ENCODE peak calls at places on chromosomes 1 and 21, in ten cellular contexts. Q, H, O, T, F, A, Y, S, G and V are unnamed samples.

GRCh38 chr1:66476774-66477173 is 57.2 kb upstream of the SGIP1 start:
- DNase-seq in S (no peak), H (no peak), A (no peak), Y (no peak), F (no peak), O (no peak), Q (no peak), T (peak), G (no peak), V (no peak)

GRCh38 chr1:234400773-234401172 is 27.5 kb downstream of the COA6 start:
- DNase-seq in Y (no peak), S (no peak), G (no peak), O (no peak), T (peak), F (no peak), H (no peak), A (no peak), Q (no peak), V (no peak)

GRCh38 chr1:28887418-28887834 is 26.9 kb upstream of the EPB41 start:
- DNase-seq in Q (peak), F (peak), G (peak), Y (no peak), O (peak), H (no peak), T (no peak), S (peak), A (peak), V (no peak)

GRCh38 chr1:204041232-204041767 is 31.6 kb upstream of the SOX13 start:
- DNase-seq in S (no peak), F (no peak), T (peak), Y (no peak), H (no peak), O (no peak), A (peak), G (no peak), Q (no peak), V (no peak)

GRCh38 chr1:52899445-52899894 is 22.1 kb downstream of the ECHDC2 start:
- DNase-seq in T (peak), A (no peak), Q (no peak), H (no peak), Y (no peak), O (no peak), F (no peak), G (no peak), S (no peak), V (no peak)

GRCh38 chr1:244614879-244615278 is 38.0 kb upstream of the DESI2 start:
- DNase-seq in Y (no peak), Q (no peak), H (no peak), F (no peak), A (no peak), O (no peak), G (no peak), S (no peak), T (peak), V (no peak)

GRCh38 chr1:35345439-35345981 is 77.0 kb downstream of the ZMYM4 start:
- DNase-seq in S (no peak), A (no peak), Q (no peak), Y (no peak), O (no peak), H (no peak), G (no peak), T (no peak), F (no peak), V (no peak)

GRCh38 chr1:42679364-42679983 is 2.7 kb upstream of the YBX1 start:
- DNase-seq in S (no peak), T (peak), Q (no peak), G (no peak), A (no peak), Y (no peak), F (no peak), H (no peak), O (no peak), V (peak)

GRCh38 chr1:90144820-90145219 is 149.9 kb downstream of the ZNF326 start:
- DNase-seq in Q (no peak), A (no peak), O (no peak), H (no peak), T (no peak), G (no peak), Y (no peak), F (no peak), S (no peak), V (no peak)

GRCh38 chr1:153921803-153922075 is 1.0 kb downstream of the GATAD2B start:
- DNase-seq in S (no peak), A (no peak), O (peak), H (no peak), Q (no peak), F (peak), Y (no peak), T (no peak), G (peak), V (no peak)

GRCh38 chr1:145690587-145691558 is 16.3 kb downstream of the PDZK1 start:
- DNase-seq in F (peak), S (no peak), Q (no peak), O (no peak), H (no peak), A (no peak), Y (no peak), T (peak), G (no peak), V (no peak)

DNA sequence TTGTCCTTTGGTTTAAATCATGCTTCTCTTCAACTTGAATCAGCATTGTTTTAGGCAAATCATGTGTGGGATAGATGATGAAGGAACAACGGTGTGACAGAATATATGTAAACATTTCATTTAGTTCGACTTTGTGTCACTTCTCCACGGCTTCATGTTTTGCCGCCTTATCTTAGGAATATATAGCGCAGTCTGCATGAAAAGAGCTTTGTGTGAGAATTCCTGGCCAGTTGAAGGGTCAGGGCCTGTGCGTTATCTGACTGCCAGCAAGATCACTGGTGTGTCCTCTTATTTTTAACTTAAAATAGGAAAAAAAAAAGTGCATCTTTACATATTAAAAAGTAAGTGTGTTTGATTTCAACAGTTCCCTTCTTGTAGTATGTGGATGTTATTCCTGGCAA is 465.1 kb downstream of the USP25 start:
- DNase-seq in H (no peak), T (peak), A (no peak), Q (no peak), O (no peak), Y (no peak), F (no peak), S (no peak), G (no peak), V (peak)
- H3K4me3 ChIP-seq in H (peak), T (peak), A (peak), Q (no peak), O (no peak), Y (peak), F (no peak), S (no peak), G (no peak), V (peak)

GRCh38 chr1:197924516-197925123 is 7.4 kb downstream of the LHX9 start:
- DNase-seq in G (no peak), T (peak), H (no peak), O (peak), F (peak), S (peak), Q (peak), Y (no peak), A (no peak), V (no peak)
- TF ChIP-seq CTCF in G (peak), T (peak), H (peak), O (peak), F (no peak), S (peak), Q (peak), Y (peak), A (peak), V (peak)

GRCh38 chr1:155009221-155009711 is 6.7 kb downstream of the ZBTB7B start:
- DNase-seq in A (no peak), G (no peak), O (no peak), H (peak), T (no peak), Q (no peak), Y (no peak), F (no peak), S (no peak), V (no peak)

GRCh38 chr1:155009742-155010141 is 7.1 kb downstream of the ZBTB7B start:
- DNase-seq in T (no peak), H (no peak), Y (no peak), F (no peak), S (no peak), Q (no peak), G (no peak), O (no peak), A (no peak), V (no peak)

GRCh38 chr1:155006601-155007101 is 4.0 kb downstream of the ZBTB7B start:
- DNase-seq in T (no peak), A (no peak), Q (no peak), F (no peak), G (no peak), S (no peak), H (no peak), Y (no peak), O (peak), V (no peak)

GRCh38 chr1:155007253-155007828 is 4.7 kb downstream of the ZBTB7B start:
- DNase-seq in T (no peak), Y (no peak), S (no peak), Q (peak), G (peak), H (peak), F (peak), A (peak), O (no peak), V (no peak)

DNA sequence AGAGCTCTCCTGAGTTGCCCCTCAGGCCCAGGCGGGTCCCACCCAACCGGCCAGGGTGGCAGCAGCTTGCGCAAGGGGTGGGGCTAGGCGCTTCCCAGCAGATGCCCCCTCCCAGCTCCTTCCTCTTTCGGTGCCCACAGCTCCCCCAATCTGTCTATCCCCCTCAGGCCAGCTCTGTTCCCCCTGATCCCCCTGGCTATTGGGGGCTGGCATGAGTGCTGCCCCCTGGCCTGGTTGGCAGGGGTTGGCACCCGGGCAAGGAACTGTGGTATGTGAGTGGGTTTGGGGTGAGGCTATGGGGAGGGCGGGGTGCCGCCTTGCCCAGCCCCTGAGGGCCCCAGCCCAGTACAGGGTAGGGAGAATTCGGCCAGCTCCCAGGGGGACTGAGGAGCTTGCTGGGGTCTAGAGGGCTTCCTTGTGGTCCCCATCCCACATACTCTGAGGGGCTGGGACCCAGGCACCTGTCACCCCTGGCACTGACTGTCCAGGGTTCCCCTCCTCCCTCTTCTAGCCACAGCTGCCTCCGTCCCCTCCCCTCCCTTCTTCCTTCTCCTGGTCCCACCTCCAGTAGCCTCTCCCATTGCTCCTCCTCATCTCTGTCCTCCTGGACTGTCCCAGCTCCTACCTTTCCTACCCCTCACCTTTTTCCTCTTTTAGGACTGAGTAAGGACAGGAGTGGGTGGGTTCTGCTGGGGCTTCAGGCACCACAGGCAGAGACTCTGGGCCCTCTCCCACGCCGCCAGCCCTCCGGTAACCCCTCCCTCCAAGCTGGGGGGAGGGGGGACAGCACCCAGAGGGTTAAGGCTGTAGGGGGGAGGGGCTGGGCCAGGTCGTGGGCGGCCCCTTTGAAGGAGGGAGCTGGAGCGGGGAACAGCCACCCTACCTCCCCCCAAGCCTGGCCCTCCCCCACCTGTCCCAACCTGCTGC is 5.7 kb downstream of the ZBTB7B start:
- DNase-seq in F (peak), O (no peak), Y (no peak), A (no peak), T (no peak), S (peak), G (peak), Q (no peak), H (peak), V (no peak)
- H3K4me3 ChIP-seq in F (peak), O (no peak), Y (peak), A (peak), T (no peak), S (no peak), G (peak), Q (no peak), H (peak), V (no peak)

GRCh38 chr1:228238007-228238406 is 30.2 kb downstream of the OBSCN start:
- DNase-seq in F (no peak), T (no peak), Q (no peak), G (no peak), A (no peak), S (no peak), Y (no peak), H (no peak), O (no peak), V (no peak)
- TF ChIP-seq CTCF in F (no peak), T (no peak), Q (no peak), G (no peak), A (no peak), S (peak), Y (no peak), H (no peak), O (no peak), V (peak)

DNA sequence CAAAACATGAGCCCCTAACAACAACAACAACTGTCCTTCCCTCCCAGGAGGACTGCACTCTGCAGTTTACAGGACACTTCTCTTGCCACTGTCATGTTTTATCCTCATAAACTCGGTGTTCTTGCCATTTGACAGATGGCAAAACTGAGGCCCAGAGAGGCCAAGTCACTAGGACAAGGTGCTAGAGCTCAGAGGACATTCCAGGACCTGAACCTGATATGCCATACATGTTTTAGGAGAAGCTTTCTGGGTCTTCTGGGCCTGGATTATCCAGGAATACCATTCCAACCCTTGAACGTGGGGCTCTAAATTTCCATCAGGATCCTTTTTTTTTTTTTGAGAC is 19.4 kb upstream of the TENT5B start:
- DNase-seq in A (no peak), G (no peak), S (no peak), H (no peak), T (no peak), Y (no peak), F (peak), O (no peak), Q (no peak), V (no peak)
- H3K4me3 ChIP-seq in A (peak), G (peak), S (no peak), H (no peak), T (no peak), Y (peak), F (no peak), O (no peak), Q (no peak), V (peak)

DNA sequence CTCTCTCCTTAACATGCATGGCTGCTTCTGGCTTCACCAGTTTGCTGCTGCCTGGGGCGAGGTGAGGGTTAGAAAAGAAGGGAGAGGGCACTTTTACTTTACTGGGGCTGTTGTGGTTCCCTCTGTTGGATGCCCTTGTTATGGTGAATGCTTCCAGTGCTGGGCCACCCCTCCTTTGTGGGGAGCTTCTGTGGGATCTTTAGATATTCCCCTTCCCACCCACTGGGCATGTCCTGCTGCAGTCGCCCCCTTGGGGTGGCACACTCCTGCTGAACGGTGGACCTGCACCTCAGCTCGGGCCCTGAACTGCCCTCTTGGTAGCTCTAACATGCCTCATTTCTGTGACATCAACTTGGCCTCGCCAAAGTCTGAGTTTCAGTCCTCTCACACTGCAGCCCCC is 6.0 kb downstream of the TNN start:
- DNase-seq in S (no peak), O (no peak), Q (no peak), Y (no peak), G (no peak), A (no peak), H (no peak), T (no peak), F (no peak), V (no peak)
- TF ChIP-seq CTCF in S (no peak), O (peak), Q (no peak), Y (no peak), G (no peak), A (no peak), H (no peak), T (no peak), F (no peak), V (no peak)

DNA sequence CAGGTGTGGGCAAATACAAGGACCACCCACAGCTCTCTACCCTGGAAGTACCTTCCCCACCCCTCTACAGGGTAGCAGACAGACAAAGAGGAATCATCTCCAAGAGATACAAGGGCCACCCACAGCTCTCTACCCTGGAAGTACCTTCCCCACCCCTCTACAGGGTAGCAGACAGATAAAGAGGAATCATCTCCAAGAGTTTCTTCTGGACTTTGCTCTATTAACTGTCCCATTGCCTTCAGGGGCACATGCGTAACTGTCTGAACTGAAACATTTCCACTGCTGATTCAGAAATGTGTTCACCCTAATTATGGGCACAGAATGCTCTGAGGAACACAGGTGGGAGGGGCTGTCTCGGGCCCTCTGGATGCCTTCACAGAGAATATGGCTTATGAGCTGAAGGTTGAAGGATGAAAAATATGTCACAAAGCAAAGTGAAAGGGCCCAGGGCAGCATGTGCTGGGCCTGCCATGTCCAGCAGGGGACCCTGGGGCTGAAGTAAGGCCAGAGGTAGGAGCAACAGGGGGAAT is 43.9 kb downstream of the ZNF281 start:
- DNase-seq in O (no peak), G (no peak), Q (no peak), Y (no peak), A (no peak), S (no peak), T (no peak), H (no peak), F (no peak), V (no peak)
- H3K4me3 ChIP-seq in O (no peak), G (no peak), Q (no peak), Y (no peak), A (no peak), S (no peak), T (no peak), H (no peak), F (no peak), V (no peak)

GRCh38 chr1:187999973-188000372 is 1171.2 kb downstream of the PLA2G4A start:
- DNase-seq in Y (no peak), S (no peak), O (no peak), H (no peak), G (no peak), F (no peak), Q (no peak), T (no peak), A (no peak), V (no peak)
- TF ChIP-seq CTCF in Y (no peak), S (no peak), O (no peak), H (no peak), G (no peak), F (no peak), Q (no peak), T (no peak), A (peak), V (peak)